ENCODE peak calls at places on chromosomes 11 and 22, in eight cellular contexts. I is GM12865, C is upper lobe of left lung, F is thyroid gland, M is uterus, Z is fibroblast of pulmonary artery, Y is body of pancreas, H is heart right ventricle. S is an unnamed sample.

GRCh38 chr11:12248330-12248729 is 129.0 kb upstream of the PARVA start:
- DNase-seq in M (peak), F (peak), Y (peak), Z (peak), H (peak), I (no peak), C (peak), S (peak)

GRCh38 chr11:31767665-31768064 is 43.5 kb downstream of the PAX6 start:
- DNase-seq in H (no peak), C (no peak), Z (no peak), I (no peak), M (no peak), Y (no peak), F (no peak), S (no peak)

GRCh38 chr11:79198898-79199250 is 242.0 kb downstream of the TENM4 start:
- DNase-seq in M (no peak), H (no peak), I (no peak), F (peak), Z (peak), C (no peak), Y (peak), S (peak)

GRCh38 chr22:38125731-38126344 is 15.4 kb upstream of the BAIAP2L2 start:
- DNase-seq in Z (no peak), C (no peak), I (no peak), H (peak), F (no peak), M (no peak), Y (no peak), S (no peak)

GRCh38 chr22:45548991-45549736 is 46.5 kb downstream of the FBLN1 start:
- DNase-seq in C (peak), Z (peak), M (peak), F (no peak), I (no peak), Y (peak), H (no peak), S (peak)

GRCh38 chr11:86174101-86175046 is 70.2 kb upstream of the EED start:
- DNase-seq in C (peak), I (no peak), Y (peak), H (peak), Z (peak), F (peak), M (peak), S (peak)

GRCh38 chr11:113018913-113019312 is 57.7 kb downstream of the NCAM1 start:
- DNase-seq in I (no peak), M (no peak), F (no peak), C (no peak), Y (no peak), H (no peak), Z (no peak), S (no peak)

GRCh38 chr11:2581151-2581930 is 118.5 kb downstream of the KCNQ1OT1 start:
- DNase-seq in C (peak), Z (no peak), M (no peak), F (peak), I (no peak), Y (peak), H (peak), S (no peak)

GRCh38 chr11:19938866-19939265 is 221.4 kb downstream of the DBX1 start:
- DNase-seq in M (no peak), F (no peak), Z (no peak), H (no peak), I (peak), Y (no peak), C (no peak), S (no peak)

GRCh38 chr22:35684270-35684700 is 33.4 kb upstream of the APOL5 start:
- DNase-seq in M (no peak), I (peak), Z (peak), F (no peak), C (no peak), H (no peak), Y (peak), S (peak)

GRCh38 chr11:60589611-60590010 is 74.4 kb downstream of the MS4A13 start:
- DNase-seq in Y (no peak), F (no peak), M (no peak), C (no peak), I (no peak), H (no peak), Z (no peak), S (no peak)

GRCh38 chr22:23831781-23832180 is 7.0 kb downstream of the DERL3 start:
- DNase-seq in Z (no peak), F (no peak), H (no peak), I (no peak), Y (no peak), M (no peak), C (no peak), S (no peak)

GRCh38 chr11:46305295-46305694 is 27.8 kb downstream of the CREB3L1 start:
- DNase-seq in F (no peak), C (no peak), Z (peak), Y (no peak), H (no peak), I (peak), M (no peak), S (peak)

GRCh38 chr22:29002603-29003002 is 59.0 kb downstream of the C22orf31 start:
- DNase-seq in M (no peak), Z (no peak), I (no peak), Y (peak), C (peak), F (peak), H (no peak), S (no peak)

GRCh38 chr22:46661221-46661851 is 41.1 kb downstream of the GRAMD4 start:
- DNase-seq in I (no peak), H (no peak), M (no peak), Y (no peak), F (no peak), C (no peak), Z (peak), S (no peak)

GRCh38 chr11:30583505-30584280 is 2.5 kb downstream of the MPPED2 start:
- DNase-seq in M (peak), I (no peak), Y (peak), H (peak), C (no peak), Z (no peak), F (peak), S (no peak)

GRCh38 chr11:30581646-30582045 is 4.5 kb downstream of the MPPED2 start:
- DNase-seq in H (no peak), M (no peak), I (no peak), Y (no peak), Z (no peak), F (no peak), C (no peak), S (no peak)

GRCh38 chr11:30585892-30586250 is 282 bp downstream of the MPPED2 start:
- DNase-seq in Z (no peak), I (no peak), F (peak), M (peak), Y (peak), C (no peak), H (peak), S (no peak)

GRCh38 chr11:30585067-30585891 is 874 bp downstream of the MPPED2 start:
- DNase-seq in C (no peak), M (peak), H (peak), F (peak), Z (no peak), Y (peak), I (no peak), S (no peak)

GRCh38 chr11:30586251-30587144 is at the start of gene MPPED2:
- DNase-seq in M (peak), Z (no peak), Y (peak), H (peak), C (no peak), F (peak), I (peak), S (peak)
- TF ChIP-seq CTCF in M (peak), Z (no peak), Y (peak), H (peak), C (no peak), F (peak), I (peak), S (no peak)

DNA sequence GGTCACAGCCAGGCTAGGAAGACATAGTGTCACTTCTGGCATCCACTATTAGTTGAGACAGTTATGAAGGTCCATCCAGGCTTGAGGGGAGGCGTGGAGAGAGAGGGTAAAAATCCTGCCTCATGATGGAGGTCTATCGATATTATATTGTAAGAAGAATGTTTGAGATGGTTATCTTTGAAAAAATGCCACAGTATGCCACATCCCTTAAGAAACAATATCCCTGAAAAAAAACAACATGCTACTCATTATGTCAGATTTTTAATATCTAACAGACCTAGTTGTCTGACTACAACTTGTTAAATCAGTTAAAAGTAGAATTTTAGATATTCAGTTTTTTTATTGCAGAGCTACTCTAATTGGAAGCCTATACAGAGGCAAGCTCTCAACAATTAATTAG is 121.7 kb upstream of the SLC5A12 start:
- DNase-seq in F (no peak), C (no peak), Z (no peak), Y (no peak), M (no peak), H (no peak), I (no peak), S (no peak)
- H3K4me3 ChIP-seq in F (no peak), C (no peak), Z (no peak), Y (no peak), M (no peak), H (no peak), I (no peak), S (no peak)

GRCh38 chr11:44326615-44327475 is 16.9 kb upstream of the ALX4 start:
- DNase-seq in Z (no peak), I (no peak), M (no peak), H (no peak), F (no peak), C (no peak), Y (no peak), S (no peak)
- TF ChIP-seq CTCF in Z (no peak), I (no peak), M (no peak), H (no peak), F (no peak), C (no peak), Y (no peak), S (peak)

GRCh38 chr11:126997196-126997595 is 3.4 kb downstream of the KIRREL3 start:
- DNase-seq in I (no peak), Y (no peak), H (no peak), F (no peak), C (no peak), M (no peak), Z (no peak), S (no peak)

GRCh38 chr11:126993599-126993998 is 7.0 kb downstream of the KIRREL3 start:
- DNase-seq in H (no peak), Y (no peak), M (no peak), F (no peak), Z (no peak), C (no peak), I (no peak), S (no peak)

GRCh38 chr11:126992804-126993111 is 7.8 kb downstream of the KIRREL3 start:
- DNase-seq in H (no peak), C (no peak), Y (no peak), M (no peak), I (no peak), F (no peak), Z (peak), S (peak)

GRCh38 chr11:126997641-126998040 is 2.9 kb downstream of the KIRREL3 start:
- DNase-seq in Z (no peak), I (no peak), H (no peak), M (no peak), F (no peak), C (no peak), Y (no peak), S (no peak)

GRCh38 chr11:126995989-126996388 is 4.6 kb downstream of the KIRREL3 start:
- DNase-seq in H (no peak), F (no peak), M (no peak), Y (no peak), Z (no peak), I (no peak), C (no peak), S (no peak)
- H3K4me3 ChIP-seq in H (no peak), F (no peak), M (no peak), Y (no peak), Z (no peak), I (no peak), C (no peak), S (no peak)

DNA sequence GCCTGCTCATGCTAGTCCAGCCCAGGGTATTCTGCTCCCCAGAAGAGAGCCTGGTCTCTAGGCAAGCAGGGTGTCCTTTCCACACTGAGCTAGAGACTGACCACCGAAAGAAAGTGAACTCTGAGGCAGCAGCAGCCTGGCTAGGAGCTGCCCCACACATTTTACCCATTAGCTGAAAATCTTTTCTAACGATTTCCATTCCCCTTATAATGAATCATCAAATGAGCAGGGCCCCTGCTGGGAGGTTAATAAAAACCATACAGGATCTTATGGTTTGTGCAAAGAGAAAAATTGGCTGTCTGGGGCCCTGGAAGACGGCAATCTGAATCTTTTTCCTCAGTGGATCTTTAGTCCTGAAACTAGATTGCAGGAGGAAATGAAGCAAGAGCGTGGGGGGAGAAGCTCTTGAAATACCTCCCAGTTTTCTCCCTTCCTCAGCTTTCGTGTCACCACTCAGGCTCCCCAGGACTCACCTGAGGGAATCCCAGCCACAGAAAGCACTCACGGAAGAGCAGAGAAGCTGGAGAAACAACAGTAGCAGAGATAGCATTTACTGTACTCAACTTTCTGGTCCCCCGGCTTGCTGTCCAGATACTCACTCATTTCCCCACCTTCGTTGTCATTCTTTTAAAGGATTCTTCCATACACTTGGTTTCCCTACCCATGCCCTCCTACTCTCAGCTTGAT is 74.7 kb upstream of the CD44 start:
- DNase-seq in I (no peak), Y (no peak), Z (no peak), H (no peak), F (no peak), M (no peak), C (no peak), S (peak)
- TF ChIP-seq CTCF in I (no peak), Y (no peak), Z (no peak), H (no peak), F (no peak), M (no peak), C (no peak), S (peak)

GRCh38 chr22:30079952-30080533 is at the start of gene HORMAD2:
- DNase-seq in C (peak), I (peak), M (no peak), F (no peak), H (peak), Y (no peak), Z (peak), S (no peak)
- H3K4me3 ChIP-seq in C (peak), I (peak), M (no peak), F (no peak), H (no peak), Y (no peak), Z (peak), S (no peak)

DNA sequence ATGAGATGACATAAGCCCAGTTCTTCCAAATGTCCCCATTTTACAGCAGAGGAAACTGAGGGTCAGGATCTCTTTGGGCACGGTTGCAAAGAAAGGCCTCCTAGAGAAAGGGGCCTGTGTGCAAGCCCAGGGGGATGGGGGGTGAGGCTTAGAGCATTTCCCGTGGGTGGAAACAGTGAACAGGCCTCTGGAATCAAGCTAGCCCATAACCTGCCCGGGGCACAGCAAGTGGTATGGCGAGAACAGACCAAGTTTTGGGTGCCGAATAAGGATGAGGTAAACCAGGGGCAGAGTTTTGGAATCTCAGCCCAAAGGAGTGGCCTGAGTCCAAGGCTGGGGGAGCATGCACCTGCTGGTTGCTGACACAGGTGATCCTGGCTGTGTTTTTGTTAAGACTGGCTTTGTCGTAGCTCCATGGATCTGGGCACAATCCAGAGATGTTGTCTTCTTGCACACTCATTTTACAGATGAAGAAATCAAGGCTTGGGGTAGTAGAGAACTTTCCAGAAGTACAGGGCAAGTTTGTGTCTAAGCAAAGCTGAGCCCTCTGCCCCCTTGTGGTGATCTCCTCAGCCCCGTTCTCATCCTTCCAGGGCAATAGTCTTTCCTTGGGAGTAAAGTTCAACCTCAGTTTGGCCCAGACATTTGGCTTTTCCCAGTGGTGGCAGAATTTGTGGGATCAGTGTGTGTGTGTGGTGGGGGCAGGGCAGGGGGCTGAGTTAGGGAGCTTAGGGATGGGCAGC is 53.5 kb upstream of the MYEOV start:
- DNase-seq in C (no peak), Z (peak), M (no peak), F (peak), H (no peak), I (peak), Y (no peak), S (peak)
- TF ChIP-seq CTCF in C (no peak), Z (peak), M (no peak), F (peak), H (no peak), I (peak), Y (peak), S (peak)

GRCh38 chr11:102292951-102293350 is 24.3 kb upstream of the BIRC3 start:
- DNase-seq in C (no peak), H (no peak), I (no peak), F (no peak), M (no peak), Y (no peak), Z (no peak), S (no peak)

GRCh38 chr11:102295045-102295444 is 22.2 kb upstream of the BIRC3 start:
- DNase-seq in H (no peak), F (no peak), M (no peak), I (peak), Z (no peak), Y (no peak), C (no peak), S (no peak)

GRCh38 chr11:102289510-102290078 is 27.7 kb upstream of the BIRC3 start:
- DNase-seq in Y (no peak), C (no peak), F (peak), Z (no peak), I (no peak), H (no peak), M (no peak), S (peak)

GRCh38 chr11:102291831-102292230 is 25.5 kb upstream of the BIRC3 start:
- DNase-seq in H (no peak), Z (no peak), Y (no peak), I (no peak), C (no peak), M (no peak), F (no peak), S (no peak)

DNA sequence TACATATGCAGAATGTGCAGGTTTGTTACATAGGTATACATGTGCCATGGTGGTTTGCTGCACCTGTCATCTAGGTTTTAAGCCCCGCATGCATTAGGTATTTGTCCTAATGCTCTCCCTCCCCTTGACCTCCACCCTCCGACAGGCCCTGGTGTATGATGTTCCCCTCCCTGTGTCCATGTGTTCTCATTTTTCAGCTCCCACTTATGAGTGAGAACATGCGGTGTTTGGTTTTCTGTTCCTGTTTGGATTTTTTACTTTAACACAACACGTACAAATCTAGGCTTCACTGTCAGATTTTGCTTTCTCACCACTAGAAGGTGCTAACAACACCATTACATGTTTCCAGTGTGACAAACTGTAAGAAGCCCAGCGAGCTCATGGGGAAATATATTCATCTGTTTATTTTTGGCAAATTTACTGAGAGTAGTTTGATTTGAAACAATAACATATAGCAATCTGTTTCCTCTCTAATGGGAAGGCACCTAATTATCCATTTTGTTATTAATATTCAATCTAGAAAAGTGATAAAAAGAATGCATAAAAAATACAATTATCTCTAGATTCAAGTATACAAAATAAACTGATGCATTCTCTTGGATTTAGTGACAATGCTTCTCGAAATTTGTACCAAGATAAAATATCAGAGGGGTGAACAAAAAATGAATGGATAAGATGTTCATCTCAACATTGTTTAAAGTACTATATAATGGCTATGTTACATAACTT is 23.2 kb upstream of the BIRC3 start:
- DNase-seq in C (no peak), F (no peak), H (no peak), M (no peak), Y (no peak), Z (peak), I (peak), S (peak)
- H3K4me3 ChIP-seq in C (no peak), F (no peak), H (no peak), M (no peak), Y (no peak), Z (no peak), I (peak), S (no peak)

GRCh38 chr22:26394787-26395186 is 34.3 kb upstream of the ASPHD2 start:
- DNase-seq in Y (no peak), Z (no peak), I (no peak), C (no peak), M (no peak), H (no peak), F (no peak), S (no peak)

GRCh38 chr22:26395926-26396325 is 33.1 kb upstream of the ASPHD2 start:
- DNase-seq in M (no peak), H (no peak), Y (no peak), Z (no peak), C (no peak), F (no peak), I (no peak), S (no peak)

GRCh38 chr22:26389125-26389524 is 39.9 kb upstream of the ASPHD2 start:
- DNase-seq in F (no peak), C (no peak), Z (no peak), M (no peak), I (no peak), H (no peak), Y (no peak), S (no peak)

GRCh38 chr22:26391623-26392022 is 37.4 kb upstream of the ASPHD2 start:
- DNase-seq in M (no peak), F (no peak), C (no peak), H (no peak), Z (no peak), Y (no peak), I (no peak), S (no peak)

DNA sequence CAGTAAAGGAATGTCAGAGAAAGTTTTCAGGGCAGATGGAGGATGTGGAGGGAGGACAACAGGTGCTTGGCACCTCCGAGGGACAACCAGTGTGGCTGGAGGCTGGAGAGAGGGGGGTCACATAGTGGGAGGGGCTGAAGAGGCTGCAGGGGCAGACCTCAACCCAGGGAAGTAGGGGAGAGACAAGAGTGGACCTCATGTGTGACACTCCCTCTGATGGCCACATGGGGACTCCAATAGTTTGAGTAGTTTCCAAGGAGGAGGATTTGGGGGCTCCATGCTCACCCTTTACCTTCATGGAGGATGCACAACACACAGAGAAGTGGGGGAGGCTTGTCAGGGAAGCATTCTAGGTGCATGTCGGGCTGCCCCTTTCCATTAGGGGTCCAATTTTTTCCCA is 35.1 kb upstream of the ASPHD2 start:
- DNase-seq in Y (no peak), M (no peak), F (no peak), I (no peak), C (no peak), Z (no peak), H (no peak), S (no peak)
- TF ChIP-seq CTCF in Y (no peak), M (no peak), F (no peak), I (peak), C (no peak), Z (peak), H (no peak), S (peak)